ENCODE peak calls at places on chromosomes 4 and X, in six cellular contexts. K is endodermal cell, O is ovary, P is stomach, M is colonic mucosa, W is AG04450. H is an unnamed sample. For H3K9me3, the result is how much of the 10 kb centered on the place peaks cover.

GRCh38 chr4:94527556-94528233 is 76.0 kb downstream of the PDLIM5 start:
- DNase-seq in K (no peak), O (no peak), P (no peak), M (no peak), W (no peak), H (no peak)

GRCh38 chr4:152464030-152464823 is 71.7 kb downstream of the FBXW7 start:
- DNase-seq in K (no peak), O (no peak), P (no peak), M (no peak), W (no peak), H (no peak)

GRCh38 chr4:15396157-15396800 is 31.6 kb upstream of the C1QTNF7 start:
- DNase-seq in K (peak), O (no peak), P (peak), M (peak), W (no peak), H (peak)

GRCh38 chr4:6393544-6394475 is 78.6 kb downstream of the PPP2R2C start:
- DNase-seq in K (no peak), O (no peak), P (no peak), M (no peak), W (no peak), H (no peak)

GRCh38 chr4:88592600-88593448 is 544 bp downstream of the HERC3 start:
- DNase-seq in K (peak), O (peak), P (peak), M (peak), W (no peak), H (peak)

GRCh38 chr4:151034829-151035228 is 19.7 kb upstream of the LRBA start:
- DNase-seq in K (no peak), O (no peak), P (no peak), M (no peak), W (no peak), H (no peak)

GRCh38 chr4:112138538-112138937 is 6.7 kb upstream of the FAM241A start:
- DNase-seq in K (no peak), O (no peak), P (no peak), M (no peak), W (no peak), H (no peak)

GRCh38 chr4:183398298-183399129 is 45.9 kb upstream of the CDKN2AIP start:
- DNase-seq in K (peak), O (peak), P (peak), M (peak), W (peak), H (peak)

GRCh38 chr4:171954650-171955049 is 141.4 kb downstream of the GALNTL6 start:
- DNase-seq in K (no peak), O (no peak), P (no peak), M (no peak), W (no peak), H (no peak)

GRCh38 chr4:6773106-6773505 is 9.4 kb upstream of the KIAA0232 start:
- DNase-seq in K (no peak), O (no peak), P (no peak), M (peak), W (no peak), H (no peak)

GRCh38 chr4:36235306-36235705 is 9.0 kb downstream of the ARAP2 start:
- DNase-seq in K (peak), O (no peak), P (no peak), M (no peak), W (no peak), H (no peak)

GRCh38 chr4:182231080-182231479 is 12.1 kb upstream of the TENM3 start:
- DNase-seq in K (no peak), O (no peak), P (no peak), M (no peak), W (no peak), H (no peak)

GRCh38 chrX:23699636-23700194 is 32.4 kb downstream of the PRDX4 start:
- DNase-seq in K (peak), O (peak), P (no peak), M (peak), W (no peak), H (peak)

GRCh38 chr4:26484032-26484515 is 6.2 kb downstream of the CCKAR start:
- DNase-seq in K (no peak), O (no peak), P (no peak), M (no peak), W (no peak), H (no peak)

GRCh38 chr4:21888195-21888976 is 60.2 kb downstream of the KCNIP4 start:
- DNase-seq in K (no peak), O (no peak), P (no peak), M (no peak), W (peak), H (peak)

GRCh38 chr4:93740890-93741289 is 87.7 kb upstream of the ATOH1 start:
- DNase-seq in K (no peak), O (no peak), P (no peak), M (no peak), W (no peak), H (no peak)

GRCh38 chr4:113635739-113636437 is 125.7 kb downstream of the CAMK2D start:
- DNase-seq in K (no peak), O (no peak), P (no peak), M (no peak), W (peak), H (no peak)

GRCh38 chr4:48141048-48141447 is 7.0 kb upstream of the TXK start:
- DNase-seq in K (no peak), O (no peak), P (no peak), M (no peak), W (peak), H (no peak)

GRCh38 chr4:154389142-154389541 is 102.5 kb downstream of the DCHS2 start:
- DNase-seq in K (no peak), O (no peak), P (no peak), M (no peak), W (no peak), H (no peak)

DNA sequence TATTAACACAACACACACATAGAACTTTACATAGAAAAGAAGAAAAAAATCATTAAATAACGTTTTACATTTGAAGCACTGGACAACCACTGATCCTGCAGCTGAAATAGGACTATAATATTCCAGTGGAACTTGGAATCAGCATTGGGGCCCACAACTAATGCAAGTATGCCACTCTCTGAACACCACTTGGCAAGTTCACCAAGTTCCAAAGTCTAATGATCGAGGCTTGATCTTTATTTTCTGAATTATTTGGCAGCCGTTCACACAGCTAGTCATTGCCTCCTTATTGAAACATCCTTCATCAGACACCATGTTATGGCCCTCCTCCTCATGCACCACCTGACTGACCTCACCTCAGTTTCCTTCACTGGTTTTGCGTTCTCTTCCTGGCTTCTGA is 107.6 kb downstream of the DCHS2 start:
- DNase-seq in K (no peak), O (no peak), P (no peak), M (no peak), W (no peak), H (no peak)
- H3K9me3 ChIP-seq in K (under half), O (under half), P (under half), M (under half), W (under half), H (under half)

GRCh38 chrX:65073233-65073632 is 97.0 kb upstream of the ZC4H2 start:
- DNase-seq in K (no peak), O (no peak), P (no peak), M (no peak), W (no peak), H (no peak)
- H3K9me3 ChIP-seq in K (under half), O (under half), P (under half), M (under half), W (under half), H (under half)

DNA sequence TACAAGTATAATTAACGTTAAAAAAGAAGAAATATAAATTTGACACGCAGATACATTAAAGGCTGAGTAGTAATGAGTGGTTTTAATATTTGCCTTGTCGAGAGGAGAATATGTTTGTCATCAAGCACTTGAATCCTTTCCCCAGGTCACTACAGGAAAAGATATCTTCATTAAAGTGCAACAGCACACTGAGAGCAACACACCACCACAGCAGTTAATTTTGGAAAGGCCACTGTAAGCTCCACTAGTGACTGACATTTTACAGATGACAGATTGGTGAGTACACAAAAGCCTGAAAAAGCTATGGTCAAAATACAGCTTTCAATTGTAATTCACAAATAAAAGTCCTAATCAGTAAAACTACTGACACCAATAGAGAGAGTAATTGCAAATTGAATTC is 76.6 kb downstream of the ZNF718 start:
- DNase-seq in K (no peak), O (no peak), P (no peak), M (no peak), W (no peak), H (no peak)
- H3K9me3 ChIP-seq in K (half or more), O (under half), P (under half), M (under half), W (under half), H (under half)

GRCh38 chrX:101429934-101430333 is 21.9 kb downstream of the HNRNPH2 start:
- DNase-seq in K (no peak), O (no peak), P (no peak), M (no peak), W (no peak), H (no peak)
- H3K9me3 ChIP-seq in K (under half), O (under half), P (under half), M (under half), W (under half), H (under half)

GRCh38 chrX:67652581-67652980 is 108.8 kb downstream of the AR start:
- DNase-seq in K (no peak), O (no peak), P (no peak), M (no peak), W (no peak), H (no peak)

GRCh38 chrX:67651437-67652142 is 107.8 kb downstream of the AR start:
- DNase-seq in K (no peak), O (no peak), P (no peak), M (no peak), W (no peak), H (no peak)

GRCh38 chrX:67654301-67654700 is 110.5 kb downstream of the AR start:
- DNase-seq in K (no peak), O (no peak), P (peak), M (no peak), W (no peak), H (no peak)

DNA sequence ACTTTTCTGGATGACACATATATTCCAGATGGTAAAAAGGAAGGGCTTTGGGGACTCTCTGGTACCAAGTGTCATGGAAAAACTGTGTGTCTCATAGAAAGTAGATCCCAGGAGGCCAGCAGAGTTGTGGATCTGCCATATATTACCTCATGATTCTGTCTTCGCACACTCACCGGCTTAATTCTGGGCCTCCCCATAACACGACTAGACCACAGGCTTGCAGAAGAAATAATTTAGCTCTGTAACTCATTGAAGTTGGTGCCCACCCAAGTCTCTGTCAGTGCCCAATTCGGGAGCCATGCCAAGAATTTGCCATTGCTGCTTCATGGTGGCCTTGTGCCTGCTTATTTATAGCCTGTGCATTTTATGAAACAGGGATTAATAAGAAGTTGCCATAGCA is 104.5 kb downstream of the AR start:
- DNase-seq in K (no peak), O (no peak), P (no peak), M (no peak), W (no peak), H (no peak)
- H3K9me3 ChIP-seq in K (under half), O (under half), P (under half), M (under half), W (under half), H (under half)

GRCh38 chrX:145792281-145792680 is 25.3 kb upstream of the SLITRK2 start:
- DNase-seq in K (no peak), O (no peak), P (no peak), M (no peak), W (no peak), H (no peak)
- H3K9me3 ChIP-seq in K (under half), O (under half), P (under half), M (under half), W (under half), H (under half)

DNA sequence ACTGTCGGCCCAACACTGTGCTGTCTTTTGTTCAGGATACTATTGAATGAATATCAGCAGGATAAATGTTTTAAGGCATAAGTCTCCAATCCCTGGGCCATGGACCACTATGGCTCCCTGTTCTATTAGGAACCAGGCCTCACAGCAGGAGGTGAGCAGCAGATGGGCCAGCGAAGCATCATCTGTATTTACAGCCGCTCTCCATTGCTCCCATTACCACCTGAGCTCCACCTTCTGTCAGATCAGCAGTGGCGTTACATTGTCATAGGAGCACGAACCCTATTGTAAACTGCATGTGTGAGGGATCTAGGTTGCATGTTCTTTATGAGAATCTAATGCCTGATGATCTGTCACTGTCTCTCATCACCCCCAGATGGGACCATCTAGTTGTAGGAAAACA is 3.7 kb upstream of the APLN start:
- DNase-seq in K (no peak), O (no peak), P (no peak), M (no peak), W (no peak), H (no peak)
- H3K9me3 ChIP-seq in K (under half), O (under half), P (under half), M (under half), W (under half), H (under half)

DNA sequence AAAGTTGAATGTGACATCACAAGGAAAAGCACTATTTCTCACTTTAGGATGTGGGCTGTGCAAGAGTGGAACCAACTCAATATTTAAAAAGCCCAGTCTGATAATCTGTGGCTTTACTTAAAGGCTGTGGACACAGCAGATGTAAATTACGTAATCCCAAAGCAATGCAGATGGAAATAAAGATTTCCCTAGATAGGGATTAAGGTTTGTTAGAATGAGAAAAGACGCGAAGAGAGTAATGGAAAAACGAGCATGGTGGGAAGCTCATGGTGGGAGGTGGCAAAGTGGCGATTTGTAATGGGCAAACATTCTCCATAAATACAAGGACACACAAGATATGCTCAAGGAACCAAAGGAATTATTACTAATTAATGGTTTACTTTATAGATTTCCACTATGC is 985.5 kb downstream of the FSTL5 start:
- DNase-seq in K (no peak), O (no peak), P (no peak), M (no peak), W (no peak), H (no peak)
- H3K9me3 ChIP-seq in K (under half), O (under half), P (under half), M (under half), W (under half), H (under half)

H was measured in MG63.